ENCODE peak calls at places on chromosomes 1 and 21, in nine cellular contexts. C is AG09309, P is fibroblast of the aortic adventitia, H is neural crest cell, E is HFF-Myc, W is adrenal gland, K is colonic mucosa, R is endothelial cell of umbilical vein, Z is fibroblast of pulmonary artery. F is an unnamed sample.

GRCh38 chr21:44618909-44619308 is 7.0 kb downstream of the KRTAP10-8 start:
- DNase-seq in C (no peak), W (no peak), Z (no peak), E (no peak), R (no peak), K (peak), H (no peak), P (no peak), F (no peak)

GRCh38 chr1:44327679-44328491 is 27.2 kb downstream of the ERI3 start:
- DNase-seq in Z (peak), E (peak), R (peak), H (no peak), C (peak), K (peak), W (peak), P (peak), F (peak)

GRCh38 chr1:111990026-111990877 is 784 bp upstream of the KCND3 start:
- DNase-seq in C (no peak), Z (no peak), R (no peak), W (no peak), K (peak), P (no peak), E (no peak), H (peak), F (peak)

GRCh38 chr1:100616121-100616621 is 78.2 kb downstream of the GPR88 start:
- DNase-seq in Z (no peak), K (no peak), E (no peak), H (no peak), W (no peak), P (no peak), R (no peak), C (no peak), F (no peak)

GRCh38 chr1:57597036-57597435 is 173.2 kb upstream of the DAB1 start:
- DNase-seq in Z (no peak), E (no peak), C (no peak), W (no peak), R (no peak), P (no peak), H (no peak), K (no peak), F (no peak)

GRCh38 chr1:61174060-61174788 is 91.9 kb downstream of the NFIA start:
- DNase-seq in R (no peak), Z (no peak), K (no peak), C (no peak), H (no peak), W (no peak), E (no peak), P (no peak), F (no peak)

GRCh38 chr1:83950106-83950661 is 48.7 kb downstream of the TTLL7 start:
- DNase-seq in P (no peak), Z (no peak), H (no peak), R (no peak), C (no peak), E (no peak), W (no peak), K (no peak), F (no peak)

GRCh38 chr1:22635436-22635835 is 992 bp upstream of the C1QA start:
- DNase-seq in W (no peak), H (no peak), Z (no peak), R (no peak), K (no peak), P (no peak), C (no peak), E (no peak), F (no peak)

GRCh38 chr1:171286032-171286705 is 27.8 kb upstream of the FMO4 start:
- DNase-seq in K (no peak), H (no peak), Z (peak), P (peak), E (no peak), W (no peak), C (no peak), R (no peak), F (no peak)

GRCh38 chr21:45524756-45525152 is 17.5 kb downstream of the SLC19A1 start:
- DNase-seq in H (no peak), R (no peak), P (no peak), K (no peak), E (no peak), C (no peak), Z (no peak), W (no peak), F (peak)

GRCh38 chr1:157156058-157156541 is 17.9 kb upstream of the ETV3 start:
- DNase-seq in K (peak), P (peak), H (peak), E (no peak), Z (peak), R (peak), W (peak), C (no peak), F (peak)

GRCh38 chr1:86773331-86774288 is 69.2 kb downstream of the SH3GLB1 start:
- DNase-seq in R (peak), H (no peak), C (no peak), Z (no peak), P (peak), K (no peak), W (no peak), E (no peak), F (no peak)

GRCh38 chr21:33948096-33948950 is 32.7 kb upstream of the ATP5PO start:
- DNase-seq in R (peak), P (no peak), C (no peak), W (peak), E (peak), Z (peak), K (peak), H (peak), F (no peak)

GRCh38 chr1:18358600-18358999 is 122.1 kb upstream of the KLHDC7A start:
- DNase-seq in E (no peak), P (no peak), Z (no peak), K (no peak), H (no peak), R (no peak), W (no peak), C (no peak), F (no peak)

GRCh38 chr1:241603626-241604337 is 36.4 kb downstream of the CHML start:
- DNase-seq in W (no peak), Z (peak), H (no peak), P (peak), C (peak), R (no peak), E (peak), K (no peak), F (no peak)

GRCh38 chr1:207910678-207911354 is at the start of gene CD34:
- DNase-seq in C (no peak), H (peak), E (no peak), Z (no peak), P (peak), K (no peak), R (peak), W (no peak), F (no peak)

GRCh38 chr1:207904377-207904902 is 6.5 kb downstream of the CD34 start:
- DNase-seq in W (no peak), R (peak), Z (no peak), P (no peak), E (no peak), K (no peak), H (no peak), C (no peak), F (no peak)

GRCh38 chr1:207911983-207912760 is 1.2 kb upstream of the CD34 start:
- DNase-seq in E (no peak), W (no peak), K (no peak), R (no peak), C (no peak), Z (no peak), P (no peak), H (no peak), F (no peak)

GRCh38 chr1:207909687-207910086 is 1.2 kb downstream of the CD34 start:
- DNase-seq in C (no peak), E (no peak), P (no peak), R (no peak), K (no peak), H (no peak), Z (no peak), W (no peak), F (no peak)

GRCh38 chr1:207908112-207908734 is 2.7 kb downstream of the CD34 start:
- DNase-seq in P (peak), K (no peak), Z (peak), R (peak), E (no peak), C (no peak), W (no peak), H (no peak), F (no peak)
- TF ChIP-seq CTCF in P (peak), K (no peak), Z (no peak), R (no peak), E (no peak), C (no peak), W (no peak), H (no peak), F (no peak)

GRCh38 chr1:85496881-85497582 is 32.1 kb upstream of the DDAH1 start:
- DNase-seq in Z (peak), C (no peak), K (no peak), E (no peak), W (no peak), R (no peak), H (no peak), P (no peak), F (no peak)

GRCh38 chr1:85504417-85504816 is 39.5 kb upstream of the DDAH1 start:
- DNase-seq in H (no peak), K (no peak), C (no peak), R (no peak), E (no peak), Z (no peak), W (no peak), P (peak), F (no peak)

GRCh38 chr1:85501355-85501898 is 36.5 kb upstream of the DDAH1 start:
- DNase-seq in W (no peak), R (no peak), E (no peak), K (no peak), H (no peak), C (no peak), P (no peak), Z (no peak), F (no peak)

GRCh38 chr1:85502171-85502570 is 37.2 kb upstream of the DDAH1 start:
- DNase-seq in K (no peak), C (no peak), H (no peak), E (no peak), Z (peak), W (no peak), R (no peak), P (no peak), F (no peak)

DNA sequence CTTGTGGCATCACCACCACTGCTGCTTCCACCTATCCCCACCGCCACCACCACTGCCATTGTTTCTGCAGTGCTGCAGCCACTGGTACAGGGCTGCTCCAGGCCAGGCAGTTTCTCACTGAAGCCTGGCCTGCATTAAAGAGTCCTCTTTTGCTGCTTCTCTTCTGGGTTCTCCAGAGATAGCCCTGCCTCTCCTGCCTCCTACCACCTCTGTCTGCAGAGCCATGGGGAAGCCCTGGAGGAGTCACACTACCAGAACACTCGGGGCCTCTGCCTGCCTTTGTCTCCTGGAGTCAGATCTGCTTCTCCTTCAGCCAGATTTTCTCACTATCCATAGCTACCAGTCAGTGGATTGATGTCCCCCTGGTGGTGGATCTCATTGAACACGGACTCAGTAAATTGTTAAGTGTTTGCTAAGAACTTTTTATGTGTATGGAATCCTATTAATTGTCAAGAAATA is 37.7 kb upstream of the DDAH1 start:
- DNase-seq in P (peak), Z (peak), W (peak), H (peak), K (peak), R (peak), C (no peak), E (peak), F (no peak)
- TF ChIP-seq CTCF in P (peak), Z (peak), W (peak), H (peak), K (peak), R (peak), C (peak), E (peak), F (peak)

GRCh38 chr1:228308628-228309547 is 97.7 kb downstream of the TRIM11 start:
- DNase-seq in P (no peak), H (no peak), K (no peak), W (peak), R (no peak), Z (no peak), C (no peak), E (no peak), F (peak)
- TF ChIP-seq CTCF in P (no peak), H (peak), K (no peak), W (no peak), R (no peak), Z (no peak), C (no peak), E (peak), F (peak)

GRCh38 chr1:8572106-8572505 is 245.3 kb downstream of the RERE start:
- DNase-seq in K (no peak), P (peak), C (no peak), Z (peak), R (peak), W (no peak), H (no peak), E (no peak), F (no peak)
- TF ChIP-seq CTCF in K (no peak), P (no peak), C (no peak), Z (no peak), R (no peak), W (no peak), H (no peak), E (no peak), F (no peak)

GRCh38 chr1:81808760-81809159 is 8.0 kb downstream of the ADGRL2 start:
- DNase-seq in E (no peak), P (no peak), H (no peak), R (no peak), C (no peak), W (no peak), Z (no peak), K (no peak), F (no peak)
- TF ChIP-seq CTCF in E (no peak), P (no peak), H (peak), R (no peak), C (no peak), W (no peak), Z (no peak), K (no peak), F (peak)

GRCh38 chr1:114959423-114959822 is 70.2 kb upstream of the TSHB start:
- DNase-seq in P (no peak), E (no peak), Z (no peak), R (no peak), H (no peak), C (no peak), W (no peak), K (no peak), F (no peak)

DNA sequence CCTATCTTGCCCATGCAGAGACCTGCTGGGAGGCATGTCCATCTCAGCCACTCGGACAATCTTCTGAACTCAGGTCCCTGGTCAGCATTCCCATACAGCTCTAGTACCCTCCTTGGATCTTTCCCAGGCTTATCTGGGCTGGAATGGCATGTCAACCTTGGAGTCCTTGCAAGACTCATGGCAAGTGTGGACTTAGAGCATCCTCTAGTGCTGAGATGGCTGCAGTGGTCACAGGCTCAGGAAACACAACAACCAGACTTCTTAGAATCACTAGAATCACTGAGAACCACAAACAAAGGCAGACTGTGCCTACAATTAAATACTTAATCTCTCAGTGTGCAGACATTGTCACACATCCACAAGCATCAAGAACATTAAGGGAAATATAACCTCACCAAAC is 73.1 kb upstream of the TSHB start:
- DNase-seq in Z (peak), E (no peak), R (peak), K (no peak), W (no peak), C (no peak), P (peak), H (no peak), F (no peak)
- TF ChIP-seq CTCF in Z (no peak), E (peak), R (no peak), K (no peak), W (peak), C (peak), P (peak), H (peak), F (peak)

DNA sequence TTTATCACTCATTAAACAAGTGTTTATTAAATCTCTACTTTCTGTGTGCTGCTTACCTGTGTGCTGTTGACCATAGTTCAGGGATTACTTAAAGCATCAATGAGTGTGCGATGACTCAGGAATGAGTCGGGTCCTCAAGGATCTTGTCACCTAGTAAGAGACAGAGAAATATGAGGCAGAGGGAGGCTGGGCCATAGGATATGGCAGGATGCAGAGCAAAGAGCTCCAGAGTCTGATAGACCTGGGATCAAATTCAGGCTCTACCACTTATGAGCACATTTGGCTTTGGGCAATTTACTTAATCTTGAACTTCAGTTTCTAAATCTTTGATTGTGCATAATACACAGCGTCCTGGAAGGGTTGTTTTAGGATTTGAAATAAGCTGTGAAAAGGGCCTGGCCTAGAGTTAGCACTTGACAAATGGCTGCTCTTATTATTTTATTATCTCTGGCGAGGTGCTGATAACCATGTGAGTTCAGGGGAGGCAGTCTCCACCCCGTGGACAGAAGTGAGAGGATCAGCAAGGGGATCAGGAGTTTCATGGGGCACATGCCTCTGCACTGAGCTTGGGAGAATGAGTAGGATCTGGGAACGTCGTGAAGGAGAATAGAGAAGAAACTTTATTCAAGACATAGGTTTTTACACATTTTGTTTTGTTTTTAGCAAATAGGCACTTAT is 94.5 kb downstream of the ROR1 start:
- DNase-seq in W (no peak), C (no peak), E (no peak), H (no peak), R (peak), Z (no peak), K (no peak), P (peak), F (no peak)
- TF ChIP-seq CTCF in W (no peak), C (no peak), E (no peak), H (no peak), R (no peak), Z (peak), K (no peak), P (peak), F (no peak)

GRCh38 chr1:24776821-24777220 is 31.6 kb downstream of the CLIC4 start:
- DNase-seq in W (no peak), R (no peak), E (no peak), K (no peak), Z (no peak), C (no peak), H (no peak), P (no peak), F (no peak)

GRCh38 chr1:24783713-24784112 is 38.5 kb downstream of the CLIC4 start:
- DNase-seq in K (no peak), W (no peak), R (no peak), P (no peak), H (no peak), C (no peak), E (no peak), Z (no peak), F (no peak)

GRCh38 chr1:24778141-24778540 is 32.9 kb downstream of the CLIC4 start:
- DNase-seq in R (no peak), K (no peak), W (no peak), E (no peak), H (no peak), Z (no peak), C (no peak), P (no peak), F (no peak)

GRCh38 chr1:24782689-24783088 is 37.4 kb downstream of the CLIC4 start:
- DNase-seq in E (no peak), W (no peak), P (no peak), C (no peak), Z (no peak), K (no peak), H (no peak), R (no peak), F (no peak)

DNA sequence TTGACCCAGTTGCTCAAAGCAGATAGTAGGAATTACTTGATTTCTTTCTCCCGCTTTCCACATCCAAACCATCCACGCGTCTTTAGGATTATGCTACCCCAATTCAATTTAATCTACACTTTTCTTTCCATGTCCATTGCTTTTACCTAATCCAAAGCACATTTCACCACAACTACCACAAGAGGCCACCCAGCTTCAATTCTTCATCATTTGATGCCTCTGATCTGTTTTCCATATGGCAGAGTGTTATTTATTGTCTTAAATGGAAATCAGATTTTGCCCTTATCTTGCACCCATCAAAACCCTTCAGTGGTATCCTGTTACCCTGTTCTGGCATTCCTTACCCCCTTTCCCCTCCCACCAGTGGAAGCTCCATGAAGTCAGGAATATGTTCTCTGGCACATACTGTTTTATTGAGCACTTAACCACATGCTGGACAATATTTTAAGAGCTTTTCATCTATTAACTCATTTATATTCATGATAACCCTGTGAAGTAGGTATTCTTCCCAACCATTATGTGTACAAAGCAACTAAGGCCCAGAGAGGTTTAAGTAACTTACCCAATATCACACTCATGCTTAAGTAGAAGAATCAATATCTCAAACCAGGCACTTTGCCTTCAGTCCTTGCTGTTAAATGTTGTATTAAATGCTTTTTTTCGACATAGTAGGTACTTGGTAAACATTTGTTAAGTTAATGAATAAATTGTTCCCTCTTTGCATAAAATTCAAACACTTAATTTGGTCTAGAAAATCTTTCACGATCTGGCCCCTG is 34.6 kb downstream of the CLIC4 start:
- DNase-seq in K (no peak), H (no peak), P (peak), R (no peak), W (no peak), E (no peak), Z (no peak), C (no peak), F (no peak)
- TF ChIP-seq CTCF in K (no peak), H (no peak), P (no peak), R (no peak), W (no peak), E (no peak), Z (peak), C (no peak), F (no peak)

F was measured in type B pancreatic cell.